ENCODE peak calls at places on chromosomes 5 and 9, in four cellular contexts. M, Z, P and O are unnamed samples.

GRCh38 chr5:59367791-59368394 is 525.6 kb downstream of the PDE4D start:
- DNase-seq in M (peak; percentile 54), Z (no peak), P (peak; percentile 39), O (peak; percentile 75)

GRCh38 chr9:37174247-37174646 is 53.9 kb downstream of the ZCCHC7 start:
- DNase-seq in M (no peak), Z (no peak), P (no peak), O (peak; percentile 92)

GRCh38 chr5:159883522-159883950 is 32.7 kb upstream of the ADRA1B start:
- DNase-seq in M (no peak), Z (no peak), P (no peak), O (no peak)

GRCh38 chr9:108156270-108156998 is 666.9 kb upstream of the KLF4 start:
- DNase-seq in M (no peak), Z (no peak), P (no peak), O (no peak)

GRCh38 chr5:34051374-34051980 is 8.5 kb upstream of the C1QTNF3 start:
- DNase-seq in M (no peak), Z (no peak), P (no peak), O (no peak)

GRCh38 chr9:77926314-77926959 is 105.2 kb downstream of the GNAQ start:
- DNase-seq in M (no peak), Z (no peak), P (no peak), O (peak; percentile 73)

GRCh38 chr9:137590123-137590468 is 216 bp downstream of the ZMYND19 start:
- DNase-seq in M (no peak), Z (no peak), P (no peak), O (no peak)

GRCh38 chr9:114677418-114677817 is 4.6 kb downstream of the TEX48 start:
- DNase-seq in M (no peak), Z (no peak), P (no peak), O (peak; percentile 97)

GRCh38 chr9:89478821-89479668 is 18.9 kb downstream of the SEMA4D start:
- DNase-seq in M (no peak), Z (no peak), P (no peak), O (no peak)

GRCh38 chr5:175257128-175257846 is 186.7 kb downstream of the DRD1 start:
- DNase-seq in M (no peak), Z (no peak), P (no peak), O (no peak)

GRCh38 chr5:78260771-78261170 is 33.7 kb downstream of the AP3B1 start:
- DNase-seq in M (no peak), Z (no peak), P (no peak), O (no peak)

GRCh38 chr5:149485655-149486615 is 65.3 kb downstream of the CSNK1A1 start:
- DNase-seq in M (peak; percentile 99), Z (peak; percentile 86), P (peak; percentile 34), O (peak; percentile 98)

GRCh38 chr9:106682420-106682819 is 180.5 kb upstream of the ZNF462 start:
- DNase-seq in M (no peak), Z (no peak), P (no peak), O (no peak)

GRCh38 chr9:109989296-109989695 is 209.3 kb downstream of the PALM2AKAP2 start:
- DNase-seq in M (no peak), Z (no peak), P (no peak), O (no peak)

GRCh38 chr9:103371152-103371551 is 376.0 kb downstream of the CYLC2 start:
- DNase-seq in M (no peak), Z (no peak), P (no peak), O (no peak)

GRCh38 chr5:21070871-21071270 is 1082.9 kb upstream of the CDH18 start:
- DNase-seq in M (no peak), Z (no peak), P (no peak), O (no peak)

GRCh38 chr5:173020643-173021042 is 35.5 kb upstream of the CREBRF start:
- DNase-seq in M (no peak), Z (no peak), P (no peak), O (no peak)

GRCh38 chr9:92324889-92325268 is 271 bp downstream of the NOL8 start:
- DNase-seq in M (no peak), Z (no peak), P (no peak), O (no peak)

GRCh38 chr5:36777105-36777757 is 99.3 kb upstream of the NIPBL start:
- DNase-seq in M (no peak), Z (no peak), P (peak; percentile 48), O (peak; percentile 50)

GRCh38 chr5:53874409-53874808 is 314.0 kb downstream of the NDUFS4 start:
- DNase-seq in M (no peak), Z (no peak), P (peak; percentile 12), O (no peak)

GRCh38 chr9:92393686-92394085 is 10.7 kb downstream of the OGN start:
- DNase-seq in M (no peak), Z (no peak), P (no peak), O (peak; percentile 71)

GRCh38 chr5:61735531-61735930 is 403.5 kb downstream of the ZSWIM6 start:
- DNase-seq in M (no peak), Z (no peak), P (no peak), O (no peak)

GRCh38 chr5:179814090-179814489 is 6.6 kb upstream of the SQSTM1 start:
- DNase-seq in M (no peak), Z (no peak), P (no peak), O (no peak)

GRCh38 chr5:10445352-10445751 is 3.7 kb downstream of the ROPN1L start:
- DNase-seq in M (no peak), Z (no peak), P (no peak), O (no peak)

GRCh38 chr5:306011-306805 is 15.3 kb upstream of the AHRR start:
- DNase-seq in M (no peak), Z (no peak), P (peak; percentile 51), O (no peak)

GRCh38 chr5:35230043-35230611 is at the start of gene PRLR:
- DNase-seq in M (no peak), Z (peak; percentile 69), P (peak; percentile 55), O (no peak)

GRCh38 chr5:83029912-83030311 is 47.3 kb downstream of the TMEM167A start:
- DNase-seq in M (no peak), Z (no peak), P (no peak), O (no peak)

GRCh38 chr5:50744761-50745160 is 78.3 kb downstream of the PARP8 start:
- DNase-seq in M (no peak), Z (no peak), P (no peak), O (no peak)

GRCh38 chr9:74775401-74775800 is 112.3 kb downstream of the TRPM6 start:
- DNase-seq in M (no peak), Z (no peak), P (no peak), O (no peak)

GRCh38 chr5:168991311-168991710 is 309.6 kb downstream of the SLIT3 start:
- DNase-seq in M (no peak), Z (no peak), P (no peak), O (no peak)

GRCh38 chr9:91898451-91899433 is 51.3 kb downstream of the ROR2 start:
- DNase-seq in M (no peak), Z (no peak), P (peak; percentile 68), O (no peak)

GRCh38 chr5:118557103-118557805 is 431.1 kb downstream of the DTWD2 start:
- DNase-seq in M (no peak), Z (no peak), P (no peak), O (no peak)

GRCh38 chr5:12114075-12114474 is 209.8 kb upstream of the CTNND2 start:
- DNase-seq in M (no peak), Z (no peak), P (no peak), O (no peak)

GRCh38 chr5:94268226-94268625 is 350.2 kb downstream of the KIAA0825 start:
- DNase-seq in M (no peak), Z (no peak), P (no peak), O (no peak)

GRCh38 chr5:108084105-108084504 is 297.8 kb downstream of the FBXL17 start:
- DNase-seq in M (no peak), Z (no peak), P (peak; percentile 11), O (peak; percentile 21)

GRCh38 chr9:88535226-88535931 is 401 bp downstream of the NXNL2 start:
- DNase-seq in M (no peak), Z (no peak), P (peak; percentile 61), O (no peak)

DNA sequence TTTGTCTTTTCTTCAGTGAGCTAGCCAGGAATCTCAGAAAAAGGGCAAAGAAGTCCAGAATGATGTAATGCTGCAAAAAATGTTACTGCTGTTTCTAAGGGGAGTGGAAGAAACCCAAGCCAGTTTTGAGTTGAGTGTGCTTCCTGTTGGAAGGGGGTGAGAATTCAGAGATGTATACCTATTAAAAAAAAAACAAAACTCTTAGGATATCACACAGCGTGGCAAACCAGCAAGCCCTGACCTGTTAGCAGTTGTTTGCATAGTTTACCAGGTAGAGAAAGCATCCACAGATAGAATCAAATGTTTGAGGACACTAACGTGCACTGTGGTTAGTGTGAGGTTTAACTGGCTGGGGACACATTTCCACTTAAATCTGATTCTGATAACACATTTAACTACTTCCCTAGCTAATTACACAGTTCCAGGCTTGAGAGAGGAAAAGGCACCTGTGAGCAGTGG is 11.4 kb downstream of the BASP1 start:
- DNase-seq in M (no peak), Z (no peak), P (no peak), O (peak; percentile 31)
- TF ChIP-seq POLR2AphosphoS5 in M (no peak), Z (no peak), P (no peak), O (no peak)

DNA sequence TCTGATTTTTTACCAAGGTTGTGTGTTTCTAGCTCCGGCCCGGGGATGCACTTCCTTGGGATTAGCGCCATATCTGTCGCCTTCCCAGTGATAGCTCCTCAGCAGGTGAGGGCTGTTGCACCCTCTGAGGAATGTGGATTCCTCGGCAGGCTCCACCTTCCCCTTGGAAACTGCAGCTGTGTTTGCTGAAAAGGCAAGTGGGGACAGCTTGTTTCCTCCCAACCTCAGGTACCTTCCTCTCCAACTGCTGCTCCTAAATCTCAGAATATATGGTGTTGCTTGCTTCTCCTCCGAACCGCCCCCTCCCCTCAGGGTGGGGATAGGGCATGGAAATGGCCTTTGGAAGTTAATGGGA is 1.3 kb downstream of the SLC1A1 start:
- DNase-seq in M (no peak), Z (no peak), P (no peak), O (no peak)
- TF ChIP-seq POLR2AphosphoS5 in M (no peak), Z (no peak), P (no peak), O (no peak)

GRCh38 chr5:131245312-131245711 is 18.5 kb upstream of the CDC42SE2 start:
- DNase-seq in M (no peak), Z (no peak), P (no peak), O (no peak)
- TF ChIP-seq POLR2AphosphoS5 in M (no peak), Z (no peak), P (no peak), O (no peak)

GRCh38 chr5:44652674-44653073 is 156.1 kb upstream of the MRPS30 start:
- DNase-seq in M (no peak), Z (no peak), P (no peak), O (no peak)
- TF ChIP-seq POLR2AphosphoS5 in M (no peak), Z (no peak), P (no peak), O (no peak)